ENCODE peak calls at places on chromosome 3, in four cellular contexts. E is stimulated activated CD8-positive, alpha-beta memory T cell treated with anti-CD3 and anti-CD28 coated beads, Interleukin-15, amount 100 ng/mL, for 24 hours; B is iPS-NIHi11; O is HS-27A. F is an unnamed sample.

GRCh38 chr3:39531066-39531465 is 63.6 kb downstream of the MOBP start:
- DNase-seq in O (no peak), E (no peak), B (no peak), F (no peak)

GRCh38 chr3:56754753-56755365 is 46.9 kb downstream of the ARHGEF3 start:
- DNase-seq in E (no peak), O (no peak), B (no peak), F (no peak)

GRCh38 chr3:184321666-184322065 is 7.3 kb downstream of the EIF4G1 start:
- DNase-seq in B (peak), O (no peak), E (no peak), F (no peak)

GRCh38 chr3:136728918-136729317 is 23.3 kb downstream of the STAG1 start:
- DNase-seq in E (no peak), B (no peak), O (no peak), F (no peak)

GRCh38 chr3:160870327-160870726 is 114.3 kb downstream of the PPM1L start:
- DNase-seq in B (peak), O (no peak), E (no peak), F (no peak)

GRCh38 chr3:150917941-150918340 is 12.7 kb upstream of the MINDY4B start:
- DNase-seq in O (no peak), E (no peak), B (peak), F (no peak)

GRCh38 chr3:55487376-55488241 is 503 bp upstream of the WNT5A start:
- DNase-seq in B (peak), O (no peak), E (no peak), F (peak)

GRCh38 chr3:137020315-137020714 is 62.5 kb downstream of the IL20RB start:
- DNase-seq in B (no peak), O (no peak), E (no peak), F (no peak)

GRCh38 chr3:38834110-38834509 is 18.1 kb upstream of the SCN10A start:
- DNase-seq in E (no peak), B (peak), O (no peak), F (no peak)

GRCh38 chr3:71397046-71397445 is 186.5 kb downstream of the FOXP1 start:
- DNase-seq in B (peak), O (no peak), E (no peak), F (no peak)

GRCh38 chr3:104297617-104298016 is 1069.1 kb upstream of the ALCAM start:
- DNase-seq in B (no peak), E (no peak), O (no peak), F (no peak)

GRCh38 chr3:172003146-172003545 is 36.2 kb upstream of the FNDC3B start:
- DNase-seq in E (no peak), B (no peak), O (no peak), F (no peak)

GRCh38 chr3:111434941-111435622 is 106.9 kb upstream of the CD96 start:
- DNase-seq in E (no peak), O (no peak), B (no peak), F (no peak)

GRCh38 chr3:131083190-131083863 is 56.6 kb downstream of the NEK11 start:
- DNase-seq in O (no peak), B (peak), E (no peak), F (no peak)